ENCODE peak calls at places on chromosomes 1 and 21, in six cellular contexts. One of them, this sample, is unnamed.

GRCh38 chr1:223233410-223234163 is 90.5 kb upstream of the TLR5 start:
- DNase-seq in A549: peak; percentile 42
- DNase-seq in tibial nerve: no peak
- DNase-seq in ovary: peak; percentile 17
- DNase-seq in GM12878: no peak
- DNase-seq in HepG2: peak; percentile 6
- DNase-seq in this sample: no peak

GRCh38 chr1:81998165-81998564 is 197.4 kb downstream of the ADGRL2 start:
- DNase-seq in GM12878: no peak
- DNase-seq in tibial nerve: no peak
- DNase-seq in ovary: peak; percentile 13
- DNase-seq in HepG2: no peak
- DNase-seq in A549: no peak
- DNase-seq in this sample: no peak

GRCh38 chr1:29004813-29005212 is 90.4 kb downstream of the EPB41 start:
- DNase-seq in A549: no peak
- DNase-seq in HepG2: no peak
- DNase-seq in tibial nerve: no peak
- DNase-seq in ovary: no peak
- DNase-seq in GM12878: no peak
- DNase-seq in this sample: no peak

GRCh38 chr1:103129255-103129654 is 20.9 kb upstream of the COL11A1 start:
- DNase-seq in tibial nerve: no peak
- DNase-seq in ovary: no peak
- DNase-seq in GM12878: no peak
- DNase-seq in HepG2: no peak
- DNase-seq in A549: no peak
- DNase-seq in this sample: no peak

GRCh38 chr1:9252999-9253398 is 18.4 kb downstream of the H6PD start:
- DNase-seq in tibial nerve: no peak
- DNase-seq in GM12878: no peak
- DNase-seq in A549: no peak
- DNase-seq in ovary: no peak
- DNase-seq in HepG2: no peak
- DNase-seq in this sample: no peak

GRCh38 chr21:42818328-42818749 is 61.0 kb downstream of the WDR4 start:
- DNase-seq in HepG2: peak; percentile 52
- DNase-seq in A549: no peak
- DNase-seq in ovary: no peak
- DNase-seq in GM12878: no peak
- DNase-seq in tibial nerve: peak; percentile 74
- DNase-seq in this sample: peak; percentile 73

GRCh38 chr1:30596891-30597290 is 126.5 kb downstream of the MATN1 start:
- DNase-seq in tibial nerve: no peak
- DNase-seq in ovary: no peak
- DNase-seq in GM12878: no peak
- DNase-seq in HepG2: no peak
- DNase-seq in A549: no peak
- DNase-seq in this sample: no peak

GRCh38 chr1:211912064-211912463 is 81.5 kb upstream of the LPGAT1 start:
- DNase-seq in ovary: no peak
- DNase-seq in tibial nerve: no peak
- DNase-seq in HepG2: no peak
- DNase-seq in A549: no peak
- DNase-seq in GM12878: no peak
- DNase-seq in this sample: no peak

GRCh38 chr1:151710187-151710586 is 6.4 kb downstream of the CELF3 start:
- DNase-seq in HepG2: no peak
- DNase-seq in ovary: no peak
- DNase-seq in A549: no peak
- DNase-seq in tibial nerve: no peak
- DNase-seq in GM12878: no peak
- DNase-seq in this sample: no peak

GRCh38 chr1:112337028-112337531 is 58.9 kb upstream of the CTTNBP2NL start:
- DNase-seq in GM12878: no peak
- DNase-seq in tibial nerve: no peak
- DNase-seq in A549: peak; percentile 44
- DNase-seq in HepG2: peak; percentile 13
- DNase-seq in ovary: no peak
- DNase-seq in this sample: no peak

GRCh38 chr1:114956570-114956969 is 73.1 kb upstream of the TSHB start:
- DNase-seq in A549: no peak
- DNase-seq in ovary: no peak
- DNase-seq in HepG2: peak; percentile 5
- DNase-seq in GM12878: no peak
- DNase-seq in tibial nerve: no peak
- DNase-seq in this sample: no peak

GRCh38 chr1:83508485-83509151 is 490.3 kb downstream of the TTLL7 start:
- DNase-seq in ovary: no peak
- DNase-seq in tibial nerve: peak; percentile 43
- DNase-seq in GM12878: peak; percentile 78
- DNase-seq in A549: no peak
- DNase-seq in HepG2: no peak
- DNase-seq in this sample: no peak

GRCh38 chr1:178539291-178539690 is 26.4 kb downstream of the TEX35 start:
- DNase-seq in A549: no peak
- DNase-seq in GM12878: no peak
- DNase-seq in HepG2: no peak
- DNase-seq in ovary: no peak
- DNase-seq in tibial nerve: no peak
- DNase-seq in this sample: no peak

GRCh38 chr1:180424848-180425457 is 77.4 kb downstream of the ACBD6 start:
- DNase-seq in ovary: no peak
- DNase-seq in A549: no peak
- DNase-seq in GM12878: peak; percentile 11
- DNase-seq in tibial nerve: no peak
- DNase-seq in HepG2: no peak
- DNase-seq in this sample: no peak

GRCh38 chr1:77036560-77036959 is 169.3 kb downstream of the ST6GALNAC5 start:
- DNase-seq in ovary: no peak
- DNase-seq in HepG2: no peak
- DNase-seq in A549: no peak
- DNase-seq in GM12878: no peak
- DNase-seq in tibial nerve: no peak
- DNase-seq in this sample: no peak

GRCh38 chr1:228989992-228990827 is 254.9 kb downstream of the RHOU start:
- DNase-seq in HepG2: peak; percentile 56
- DNase-seq in tibial nerve: peak; percentile 66
- DNase-seq in GM12878: no peak
- DNase-seq in ovary: peak; percentile 59
- DNase-seq in A549: no peak
- DNase-seq in this sample: peak; percentile 49

GRCh38 chr1:24051206-24051945 is 60.6 kb downstream of the MYOM3 start:
- DNase-seq in A549: no peak
- DNase-seq in HepG2: no peak
- DNase-seq in GM12878: no peak
- DNase-seq in tibial nerve: no peak
- DNase-seq in ovary: no peak
- DNase-seq in this sample: no peak

GRCh38 chr1:234686035-234686434 is 76.1 kb upstream of the IRF2BP2 start:
- DNase-seq in A549: no peak
- DNase-seq in HepG2: no peak
- DNase-seq in ovary: no peak
- DNase-seq in GM12878: no peak
- DNase-seq in tibial nerve: no peak
- DNase-seq in this sample: no peak

GRCh38 chr1:157105988-157106812 is 6.6 kb upstream of the ETV3L start:
- DNase-seq in HepG2: no peak
- DNase-seq in GM12878: peak; percentile 41
- DNase-seq in ovary: no peak
- DNase-seq in A549: peak; percentile 67
- DNase-seq in tibial nerve: no peak
- DNase-seq in this sample: peak; percentile 40

GRCh38 chr1:232457607-232458006 is 172.3 kb downstream of the SIPA1L2 start:
- DNase-seq in A549: no peak
- DNase-seq in GM12878: peak; percentile 2
- DNase-seq in ovary: no peak
- DNase-seq in tibial nerve: no peak
- DNase-seq in HepG2: no peak
- DNase-seq in this sample: no peak

GRCh38 chr1:108502624-108503023 is 52.5 kb downstream of the NBPF6 start:
- DNase-seq in GM12878: no peak
- DNase-seq in HepG2: no peak
- DNase-seq in tibial nerve: no peak
- DNase-seq in A549: no peak
- DNase-seq in ovary: no peak
- DNase-seq in this sample: no peak

GRCh38 chr1:155008015-155008941 is 5.7 kb downstream of the ZBTB7B start:
- DNase-seq in GM12878: no peak
- DNase-seq in A549: no peak
- DNase-seq in ovary: no peak
- DNase-seq in tibial nerve: no peak
- DNase-seq in HepG2: no peak
- DNase-seq in this sample: peak; percentile 71

GRCh38 chr1:147177611-147178370 is 5.5 kb upstream of the PRKAB2 start:
- DNase-seq in tibial nerve: no peak
- DNase-seq in HepG2: no peak
- DNase-seq in ovary: no peak
- DNase-seq in A549: no peak
- DNase-seq in GM12878: no peak
- DNase-seq in this sample: no peak

GRCh38 chr1:201023517-201023902 is at the start of gene KIF21B:
- DNase-seq in A549: peak; percentile 88
- DNase-seq in HepG2: peak; percentile 42
- DNase-seq in GM12878: no peak
- DNase-seq in tibial nerve: peak; percentile 70
- DNase-seq in ovary: peak; percentile 70
- DNase-seq in this sample: peak; percentile 92

GRCh38 chr1:36750706-36751105 is 268.0 kb upstream of the CSF3R start:
- DNase-seq in HepG2: no peak
- DNase-seq in ovary: no peak
- DNase-seq in A549: no peak
- DNase-seq in GM12878: no peak
- DNase-seq in tibial nerve: no peak
- DNase-seq in this sample: no peak

GRCh38 chr1:25028910-25029599 is 99.0 kb upstream of the RUNX3 start:
- DNase-seq in A549: no peak
- DNase-seq in GM12878: no peak
- DNase-seq in tibial nerve: no peak
- DNase-seq in HepG2: no peak
- DNase-seq in ovary: no peak
- DNase-seq in this sample: peak; percentile 23

GRCh38 chr1:237000191-237000590 is 4.0 kb downstream of the MT1HL1 start:
- DNase-seq in tibial nerve: no peak
- DNase-seq in HepG2: no peak
- DNase-seq in A549: no peak
- DNase-seq in GM12878: no peak
- DNase-seq in ovary: no peak
- DNase-seq in this sample: no peak

GRCh38 chr1:21929951-21930615 is 7.0 kb downstream of the HSPG2 start:
- DNase-seq in ovary: no peak
- DNase-seq in GM12878: no peak
- DNase-seq in HepG2: no peak
- DNase-seq in tibial nerve: no peak
- DNase-seq in A549: no peak
- DNase-seq in this sample: peak; percentile 39
- H3K27ac ChIP-seq in ovary: no peak overlapping the region
- H3K27ac ChIP-seq in GM12878: no peak overlapping the region
- H3K27ac ChIP-seq in HepG2: no peak overlapping the region
- H3K27ac ChIP-seq in tibial nerve: peak overlapping the region; percentile 95
- H3K27ac ChIP-seq in A549: peak overlapping the region; percentile 98
- H3K27ac ChIP-seq in this sample: peak overlapping the region; percentile 98

DNA sequence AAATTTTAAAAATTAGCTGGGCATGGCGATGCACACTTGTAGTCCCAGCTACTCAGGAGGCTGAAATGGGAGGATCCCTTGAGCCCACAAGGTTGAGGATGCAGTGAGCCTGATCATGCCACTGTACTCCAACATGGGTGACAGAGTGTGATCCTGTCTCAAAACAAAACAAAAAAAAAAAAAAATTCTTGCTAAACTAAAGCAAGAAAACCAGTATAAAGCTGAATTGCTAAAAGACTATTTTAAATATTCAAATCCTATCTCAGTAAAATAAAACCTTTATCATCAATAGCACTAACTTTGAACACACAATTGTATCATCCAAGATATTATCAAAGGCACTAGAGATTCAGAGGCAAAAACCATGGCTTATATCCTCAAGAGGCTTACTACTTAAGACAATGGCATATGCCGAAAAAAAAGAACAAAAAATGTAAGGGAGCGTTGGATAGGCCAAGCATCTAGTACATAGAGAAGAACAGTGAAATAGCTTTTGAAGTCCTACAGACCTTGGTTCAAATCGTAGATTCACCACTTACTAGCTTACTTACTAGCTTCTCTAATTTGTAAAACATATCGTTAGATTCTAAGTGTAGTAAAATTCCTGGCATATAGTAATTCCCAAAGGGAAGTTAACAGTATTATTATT is 3.6 kb downstream of the EPS15 start:
- DNase-seq in A549: no peak
- DNase-seq in tibial nerve: no peak
- DNase-seq in HepG2: no peak
- DNase-seq in ovary: no peak
- DNase-seq in GM12878: no peak
- DNase-seq in this sample: no peak
- H3K4me1 ChIP-seq in A549: peaks cover 24% of the 10 kb centered on the region
- H3K4me1 ChIP-seq in tibial nerve: peaks cover 63% of the 10 kb centered on the region
- H3K4me1 ChIP-seq in HepG2: peaks cover 43% of the 10 kb centered on the region
- H3K4me1 ChIP-seq in ovary: peaks cover 5% of the 10 kb centered on the region
- H3K4me1 ChIP-seq in GM12878: peaks cover 26% of the 10 kb centered on the region
- H3K4me1 ChIP-seq in this sample: peaks cover 79% of the 10 kb centered on the region

GRCh38 chr1:53295746-53296722 is 31.8 kb downstream of the LRP8 start:
- DNase-seq in HepG2: no peak
- DNase-seq in GM12878: peak; percentile 36
- DNase-seq in ovary: no peak
- DNase-seq in A549: no peak
- DNase-seq in tibial nerve: no peak
- DNase-seq in this sample: peak; percentile 62
- TF ChIP-seq EP300 in HepG2: no peak
- TF ChIP-seq EP300 in GM12878: no peak
- TF ChIP-seq EP300 in ovary: no peak
- TF ChIP-seq EP300 in A549: no peak
- TF ChIP-seq EP300 in tibial nerve: no peak
- TF ChIP-seq EP300 in this sample: no peak

GRCh38 chr1:47703981-47704596 is 266.2 kb downstream of the FOXD2 start:
- DNase-seq in A549: peak; percentile 15
- DNase-seq in HepG2: no peak
- DNase-seq in ovary: no peak
- DNase-seq in tibial nerve: no peak
- DNase-seq in GM12878: no peak
- DNase-seq in this sample: no peak

GRCh38 chr1:47699492-47700220 is 261.8 kb downstream of the FOXD2 start:
- DNase-seq in A549: no peak
- DNase-seq in ovary: no peak
- DNase-seq in GM12878: no peak
- DNase-seq in tibial nerve: no peak
- DNase-seq in HepG2: no peak
- DNase-seq in this sample: no peak

GRCh38 chr1:47703161-47703825 is 265.4 kb downstream of the FOXD2 start:
- DNase-seq in HepG2: no peak
- DNase-seq in ovary: no peak
- DNase-seq in tibial nerve: no peak
- DNase-seq in A549: no peak
- DNase-seq in GM12878: no peak
- DNase-seq in this sample: no peak

GRCh38 chr1:47701741-47702515 is 264.1 kb downstream of the FOXD2 start:
- DNase-seq in ovary: no peak
- DNase-seq in HepG2: no peak
- DNase-seq in tibial nerve: no peak
- DNase-seq in A549: no peak
- DNase-seq in GM12878: no peak
- DNase-seq in this sample: peak; percentile 72

GRCh38 chr1:47701283-47701682 is 263.4 kb downstream of the FOXD2 start:
- DNase-seq in HepG2: no peak
- DNase-seq in ovary: no peak
- DNase-seq in GM12878: no peak
- DNase-seq in tibial nerve: no peak
- DNase-seq in A549: no peak
- DNase-seq in this sample: no peak
- H3K27ac ChIP-seq in HepG2: no peak overlapping the region
- H3K27ac ChIP-seq in ovary: no peak overlapping the region
- H3K27ac ChIP-seq in GM12878: no peak overlapping the region
- H3K27ac ChIP-seq in tibial nerve: no peak overlapping the region
- H3K27ac ChIP-seq in A549: no peak overlapping the region
- H3K27ac ChIP-seq in this sample: peak overlapping the region; percentile 51

This sample was measured in transverse colon.